ENCODE peak calls at places on chromosomes 6 and 20, in eight cellular contexts. F is A549, W is transverse colon, M is right lobe of liver, Y is ovary, C is H1, Q is suprapubic skin, G is spleen. Z is an unnamed sample.

GRCh38 chr20:34310481-34311117 is 7.4 kb upstream of the AHCY start:
- DNase-seq in G (no peak), F (peak; percentile 46), M (no peak), Q (no peak), Y (no peak), W (no peak), C (no peak), Z (no peak)

GRCh38 chr6:16723833-16724232 is 37.4 kb downstream of the ATXN1 start:
- DNase-seq in Q (no peak), F (peak; percentile 61), C (peak; percentile 47), G (no peak), M (no peak), Y (no peak), W (no peak), Z (no peak)

GRCh38 chr6:51299649-51300380 is 481.1 kb downstream of the TFAP2B start:
- DNase-seq in F (no peak), C (no peak), Y (no peak), W (no peak), G (no peak), M (no peak), Q (no peak), Z (no peak)

GRCh38 chr6:105196076-105196475 is 16.3 kb upstream of the POPDC3 start:
- DNase-seq in Q (no peak), G (no peak), M (no peak), Y (no peak), C (no peak), F (no peak), W (no peak), Z (no peak)

GRCh38 chr6:105042648-105043047 is 85.7 kb downstream of the LIN28B start:
- DNase-seq in Y (no peak), C (no peak), F (no peak), M (no peak), W (no peak), G (no peak), Q (no peak), Z (no peak)

GRCh38 chr20:59747671-59748515 is 143.6 kb downstream of the PHACTR3 start:
- DNase-seq in C (no peak), M (no peak), W (no peak), Q (no peak), Y (no peak), F (no peak), G (peak; percentile 46), Z (no peak)

GRCh38 chr20:60693513-60694133 is 558.4 kb upstream of the CDH4 start:
- DNase-seq in C (no peak), G (no peak), Y (no peak), F (no peak), W (no peak), Q (no peak), M (no peak), Z (no peak)

GRCh38 chr6:11621119-11621518 is 83.6 kb downstream of the TMEM170B start:
- DNase-seq in Q (no peak), G (no peak), F (no peak), C (no peak), M (no peak), W (no peak), Y (no peak), Z (peak; percentile 73)

GRCh38 chr6:158207452-158207788 is 39.3 kb downstream of the GTF2H5 start:
- DNase-seq in F (no peak), Q (no peak), W (no peak), Y (no peak), G (no peak), C (no peak), M (no peak), Z (no peak)

GRCh38 chr6:143449731-143450452 is 603 bp downstream of the ADAT2 start:
- DNase-seq in F (peak; percentile 14), Q (no peak), Y (no peak), C (no peak), W (peak; percentile 23), M (no peak), G (no peak), Z (no peak)

GRCh38 chr6:162917506-162917905 is 189.7 kb downstream of the PACRG start:
- DNase-seq in M (no peak), W (no peak), Y (no peak), Q (no peak), F (no peak), C (no peak), G (no peak), Z (no peak)

GRCh38 chr6:82264321-82264720 is 16.8 kb upstream of the IBTK start:
- DNase-seq in Y (no peak), Q (no peak), C (no peak), M (no peak), G (no peak), W (no peak), F (no peak), Z (no peak)

GRCh38 chr6:89792881-89793280 is 26.7 kb downstream of the MDN1 start:
- DNase-seq in Q (no peak), G (no peak), F (peak; percentile 53), W (peak; percentile 13), Y (no peak), M (peak; percentile 54), C (no peak), Z (no peak)

GRCh38 chr6:22056398-22056797 is 240.4 kb downstream of the PRL start:
- DNase-seq in C (no peak), F (no peak), W (no peak), Q (no peak), Y (no peak), G (no peak), M (no peak), Z (no peak)

GRCh38 chr6:5084192-5084786 is 852 bp upstream of the PPP1R3G start:
- DNase-seq in M (peak; percentile 65), F (no peak), Q (peak; percentile 73), W (peak; percentile 28), Y (peak; percentile 61), C (no peak), G (peak; percentile 82), Z (peak; percentile 9)

GRCh38 chr20:2752631-2753455 is 47.6 kb downstream of the CPXM1 start:
- DNase-seq in Q (no peak), M (peak; percentile 48), Y (peak; percentile 68), F (peak; percentile 75), W (peak; percentile 38), G (peak; percentile 83), C (peak; percentile 29), Z (peak; percentile 56)

GRCh38 chr20:38528167-38528566 is 52.8 kb upstream of the ADIG start:
- DNase-seq in C (no peak), M (no peak), G (no peak), F (no peak), Y (no peak), W (no peak), Q (no peak), Z (no peak)

GRCh38 chr20:49319204-49319809 is 41.5 kb upstream of the ZNFX1 start:
- DNase-seq in M (no peak), G (no peak), F (no peak), C (no peak), Q (no peak), Y (no peak), W (no peak), Z (no peak)

GRCh38 chr6:122696853-122697252 is 82.7 kb upstream of the FABP7 start:
- DNase-seq in Q (no peak), F (peak; percentile 21), M (no peak), G (no peak), W (no peak), C (no peak), Y (no peak), Z (no peak)

GRCh38 chr20:25296094-25297093 is 48.5 kb downstream of the PYGB start:
- DNase-seq in M (no peak), Q (no peak), Y (no peak), G (peak; percentile 79), F (peak; percentile 54), C (no peak), W (peak; percentile 60), Z (no peak)

GRCh38 chr20:63696311-63696627 is 183 bp upstream of the TNFRSF6B start:
- DNase-seq in G (peak; percentile 88), C (peak; percentile 69), Q (peak; percentile 66), Y (no peak), W (peak; percentile 60), F (no peak), M (peak; percentile 58), Z (no peak)

GRCh38 chr6:106966671-106967522 is 7.6 kb downstream of the CD24 start:
- DNase-seq in F (no peak), Y (no peak), M (no peak), C (no peak), W (no peak), G (no peak), Q (no peak), Z (no peak)

GRCh38 chr6:10834823-10835222 is 3.5 kb downstream of the MAK start:
- DNase-seq in W (no peak), C (no peak), Y (no peak), F (no peak), G (no peak), Q (no peak), M (no peak), Z (no peak)

GRCh38 chr6:82022614-82023102 is 224.9 kb downstream of the IBTK start:
- DNase-seq in F (peak; percentile 58), Q (no peak), M (no peak), G (no peak), Y (no peak), C (no peak), W (no peak), Z (no peak)

GRCh38 chr6:68635706-68636513 is 828 bp downstream of the ADGRB3 start:
- DNase-seq in Q (no peak), F (no peak), W (no peak), M (no peak), Y (peak; percentile 27), G (no peak), C (no peak), Z (peak; percentile 13)

GRCh38 chr6:147508073-147508870 is at the start of gene SAMD5:
- DNase-seq in C (peak; percentile 29), Y (peak; percentile 69), M (peak; percentile 88), Q (peak; percentile 62), F (peak; percentile 62), W (peak; percentile 74), G (peak; percentile 81), Z (peak; percentile 66)
- TF ChIP-seq POLR2A in C (no peak), Y (no peak), M (peak; percentile 79), Q (no peak), F (no peak), W (no peak), G (no peak), Z (no peak)

GRCh38 chr20:48102076-48102787 is 317.0 kb upstream of the SULF2 start:
- DNase-seq in F (no peak), C (no peak), Q (no peak), M (peak; percentile 71), G (no peak), W (no peak), Y (no peak), Z (no peak)
- H3K4me1 ChIP-seq in F (no peaks in the 10 kb centered on the region), C (no peaks in the 10 kb centered on the region), Q (peaks cover 8% of the 10 kb centered on the region), M (peaks cover 3% of the 10 kb centered on the region), G (no peaks in the 10 kb centered on the region), W (no peaks in the 10 kb centered on the region), Y (peaks cover 9% of the 10 kb centered on the region), Z (no peaks in the 10 kb centered on the region)

GRCh38 chr20:50788045-50788867 is 6.6 kb upstream of the BCAS4 start:
- DNase-seq in Q (no peak), F (peak; percentile 90), G (peak; percentile 35), M (peak; percentile 58), C (no peak), Y (peak; percentile 41), W (no peak), Z (no peak)
- TF ChIP-seq CTCF in Q (no peak), F (peak; percentile 97), G (no peak), M (peak; percentile 48), C (peak; percentile 43), Y (peak; percentile 36), W (no peak), Z (peak; percentile 28)

DNA sequence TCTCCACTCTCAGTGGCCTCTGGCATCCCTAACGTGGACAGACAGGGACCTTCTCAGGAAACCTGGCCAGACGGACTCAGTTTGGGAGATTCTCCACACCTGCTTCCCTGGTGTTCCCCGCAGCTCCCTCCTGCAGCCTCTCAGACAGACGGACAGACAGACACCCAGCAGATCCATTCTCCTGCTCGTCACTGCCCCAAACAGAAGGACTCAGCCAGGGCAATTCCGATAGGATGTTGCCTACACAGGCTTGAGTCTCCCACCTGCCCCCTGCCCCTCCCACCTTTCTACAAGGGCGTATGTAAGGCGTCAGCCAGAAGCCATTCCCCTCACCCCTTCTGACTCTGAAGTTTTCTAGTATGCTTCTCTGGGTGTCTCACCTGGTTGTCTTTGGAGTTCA is 428 bp downstream of the CCM2L start:
- DNase-seq in F (no peak), M (no peak), C (no peak), Y (no peak), W (no peak), Q (no peak), G (peak; percentile 55), Z (no peak)
- TF ChIP-seq POLR2A in F (no peak), M (no peak), C (no peak), Y (no peak), W (no peak), Q (no peak), G (no peak), Z (no peak)

Z was measured in thyroid gland.